ENCODE peak calls at places on chromosomes 4 and X, in ten cellular contexts. One of them, this sample, is unnamed.

GRCh38 chr4:37620174-37620573 is 66.0 kb downstream of the RELL1 start:
- DNase-seq in erythroblast: no peak
- DNase-seq in H54: no peak
- DNase-seq in suprapubic skin: no peak
- DNase-seq in breast epithelium: no peak
- DNase-seq in K562: no peak
- DNase-seq in heart left ventricle: no peak
- DNase-seq in A549: no peak
- DNase-seq in IMR-90: no peak
- DNase-seq in body of pancreas: no peak
- DNase-seq in this sample: no peak

GRCh38 chr4:150746156-150746555 is 164.2 kb downstream of the MAB21L2 start:
- DNase-seq in erythroblast: no peak
- DNase-seq in A549: no peak
- DNase-seq in K562: no peak
- DNase-seq in suprapubic skin: no peak
- DNase-seq in breast epithelium: no peak
- DNase-seq in body of pancreas: no peak
- DNase-seq in heart left ventricle: no peak
- DNase-seq in IMR-90: peak
- DNase-seq in H54: no peak
- DNase-seq in this sample: no peak

GRCh38 chr4:141771889-141772830 is 135.8 kb downstream of the IL15 start:
- DNase-seq in breast epithelium: no peak
- DNase-seq in body of pancreas: no peak
- DNase-seq in K562: no peak
- DNase-seq in erythroblast: no peak
- DNase-seq in heart left ventricle: no peak
- DNase-seq in H54: no peak
- DNase-seq in IMR-90: no peak
- DNase-seq in A549: no peak
- DNase-seq in suprapubic skin: no peak
- DNase-seq in this sample: peak

GRCh38 chrX:51954592-51954991 is 61.2 kb downstream of the MAGED1 start:
- DNase-seq in erythroblast: no peak
- DNase-seq in body of pancreas: no peak
- DNase-seq in A549: no peak
- DNase-seq in heart left ventricle: no peak
- DNase-seq in K562: no peak
- DNase-seq in breast epithelium: no peak
- DNase-seq in suprapubic skin: no peak
- DNase-seq in H54: no peak
- DNase-seq in IMR-90: no peak
- DNase-seq in this sample: no peak

GRCh38 chr4:173475751-173476150 is 54.3 kb downstream of the HAND2 start:
- DNase-seq in heart left ventricle: no peak
- DNase-seq in body of pancreas: no peak
- DNase-seq in IMR-90: no peak
- DNase-seq in H54: no peak
- DNase-seq in breast epithelium: no peak
- DNase-seq in A549: no peak
- DNase-seq in erythroblast: no peak
- DNase-seq in suprapubic skin: no peak
- DNase-seq in K562: no peak
- DNase-seq in this sample: no peak

GRCh38 chr4:129167640-129168260 is 71.8 kb downstream of the C4orf33 start:
- DNase-seq in suprapubic skin: no peak
- DNase-seq in IMR-90: peak
- DNase-seq in breast epithelium: no peak
- DNase-seq in erythroblast: no peak
- DNase-seq in H54: no peak
- DNase-seq in heart left ventricle: no peak
- DNase-seq in body of pancreas: peak
- DNase-seq in A549: no peak
- DNase-seq in K562: no peak
- DNase-seq in this sample: no peak

GRCh38 chr4:24413311-24413784 is 171.0 kb downstream of the DHX15 start:
- DNase-seq in heart left ventricle: no peak
- DNase-seq in breast epithelium: no peak
- DNase-seq in A549: no peak
- DNase-seq in suprapubic skin: no peak
- DNase-seq in IMR-90: no peak
- DNase-seq in body of pancreas: no peak
- DNase-seq in H54: no peak
- DNase-seq in K562: no peak
- DNase-seq in erythroblast: no peak
- DNase-seq in this sample: no peak

GRCh38 chr4:6196871-6197270 is 3.5 kb downstream of the JAKMIP1 start:
- DNase-seq in K562: no peak
- DNase-seq in breast epithelium: no peak
- DNase-seq in A549: no peak
- DNase-seq in IMR-90: no peak
- DNase-seq in body of pancreas: no peak
- DNase-seq in erythroblast: no peak
- DNase-seq in H54: no peak
- DNase-seq in suprapubic skin: no peak
- DNase-seq in heart left ventricle: no peak
- DNase-seq in this sample: no peak

DNA sequence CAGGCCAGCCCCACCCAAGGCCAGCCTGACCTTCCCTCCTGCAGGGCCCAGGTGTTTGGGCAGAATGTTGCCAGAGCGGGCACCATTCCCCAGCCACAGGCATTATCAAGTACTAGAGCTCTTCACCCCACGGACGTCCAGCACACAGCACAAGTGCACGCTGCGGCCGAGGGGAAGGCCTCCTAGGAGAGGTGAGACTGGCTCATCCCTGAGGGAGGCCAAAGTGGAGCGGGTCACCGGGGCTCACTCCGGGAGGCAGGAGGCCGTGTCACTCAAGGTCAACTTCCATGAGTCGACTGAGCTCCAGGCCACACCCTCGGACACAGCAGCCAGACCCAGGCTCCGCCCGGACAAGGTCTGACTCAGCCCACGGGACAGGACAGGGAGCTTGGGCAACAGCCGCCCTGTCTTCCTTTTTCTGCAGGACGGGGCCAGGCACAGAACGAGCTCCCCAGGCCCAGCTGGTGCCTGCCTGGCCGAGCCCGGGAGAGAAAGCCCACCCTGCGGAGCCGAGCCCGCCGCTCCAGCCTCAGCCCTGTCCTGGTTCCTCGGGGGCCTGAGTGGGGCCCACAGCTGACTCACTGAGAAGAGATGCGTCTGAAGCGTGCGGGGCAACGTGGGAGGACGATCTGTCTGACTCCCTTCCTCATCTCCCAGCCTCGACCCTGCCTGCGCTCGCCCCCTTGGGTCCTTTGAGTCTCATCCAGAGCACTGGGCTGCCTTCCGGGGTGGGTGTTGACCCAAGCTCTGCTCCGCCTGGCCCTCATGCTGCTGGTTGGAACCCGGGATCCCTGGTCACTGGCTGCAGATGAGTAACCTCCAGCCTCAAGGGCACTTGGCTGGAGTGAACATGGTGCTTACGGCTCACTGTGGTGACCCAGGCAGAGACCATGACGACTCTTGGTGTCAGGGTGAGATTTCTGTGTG is 1.6 kb downstream of the SLC49A3 start:
- DNase-seq in IMR-90: peak
- DNase-seq in K562: peak
- DNase-seq in A549: peak
- DNase-seq in body of pancreas: peak
- DNase-seq in erythroblast: peak
- DNase-seq in H54: peak
- DNase-seq in suprapubic skin: peak
- DNase-seq in heart left ventricle: peak
- DNase-seq in breast epithelium: peak
- DNase-seq in this sample: no peak
- TF ChIP-seq POLR2A in IMR-90: no peak
- TF ChIP-seq POLR2A in K562: peak
- TF ChIP-seq POLR2A in A549: peak
- TF ChIP-seq POLR2A in body of pancreas: peak
- TF ChIP-seq POLR2A in erythroblast: no peak
- TF ChIP-seq POLR2A in H54: peak
- TF ChIP-seq POLR2A in suprapubic skin: no peak
- TF ChIP-seq POLR2A in heart left ventricle: peak
- TF ChIP-seq POLR2A in breast epithelium: peak
- TF ChIP-seq POLR2A in this sample: no peak

DNA sequence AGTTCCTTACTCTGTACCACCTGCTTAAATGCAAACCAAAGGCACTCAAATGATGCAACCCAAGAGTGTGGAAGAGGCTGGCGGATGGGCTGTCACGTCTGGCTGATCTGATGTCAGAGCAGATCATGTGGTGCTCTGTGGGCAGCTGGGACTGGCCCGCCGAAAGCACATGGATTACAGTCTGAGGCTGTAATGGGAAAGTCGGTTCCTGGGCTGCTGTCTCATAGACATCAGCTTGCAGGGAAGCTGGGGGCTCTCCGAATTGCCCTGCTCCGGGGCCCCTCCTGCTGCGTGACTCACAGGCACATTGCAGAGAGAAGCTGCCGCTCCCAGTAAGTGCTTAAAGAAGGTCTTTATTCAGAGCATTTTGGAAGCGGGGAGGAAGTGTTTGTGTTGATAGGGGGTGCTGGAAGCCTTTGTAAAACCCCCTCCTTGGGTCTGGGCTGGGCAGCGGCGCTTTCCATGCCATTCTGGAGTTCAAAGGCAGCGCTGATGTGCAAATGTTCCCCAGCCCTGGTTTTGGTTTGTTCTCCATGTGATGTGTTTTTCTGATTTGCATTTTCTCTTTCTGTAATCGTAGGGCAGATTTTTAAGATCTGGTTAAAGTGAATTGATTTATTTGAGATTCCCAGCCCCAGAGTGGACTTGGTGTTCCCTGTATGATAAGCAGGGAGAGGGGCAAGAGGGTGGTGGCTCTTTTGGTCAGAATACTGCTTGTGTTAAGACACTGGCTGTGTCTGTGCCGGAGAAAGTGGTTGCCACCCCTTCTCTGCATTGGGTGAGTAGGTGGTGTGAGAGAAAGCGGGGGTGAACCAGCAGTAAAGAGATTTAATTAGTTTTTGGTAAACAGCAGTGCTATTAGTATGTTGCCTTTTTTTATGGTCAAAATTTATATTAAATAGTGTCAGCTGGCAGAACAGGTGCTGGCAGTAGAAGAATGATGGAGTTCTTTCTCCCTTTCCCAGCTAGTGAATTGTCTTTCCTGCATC is 181.3 kb downstream of the LARP7 start:
- DNase-seq in heart left ventricle: peak
- DNase-seq in body of pancreas: peak
- DNase-seq in suprapubic skin: peak
- DNase-seq in erythroblast: no peak
- DNase-seq in breast epithelium: peak
- DNase-seq in K562: no peak
- DNase-seq in IMR-90: peak
- DNase-seq in H54: peak
- DNase-seq in A549: peak
- DNase-seq in this sample: peak
- TF ChIP-seq POLR2A in heart left ventricle: no peak
- TF ChIP-seq POLR2A in body of pancreas: no peak
- TF ChIP-seq POLR2A in suprapubic skin: no peak
- TF ChIP-seq POLR2A in erythroblast: no peak
- TF ChIP-seq POLR2A in breast epithelium: no peak
- TF ChIP-seq POLR2A in K562: no peak
- TF ChIP-seq POLR2A in IMR-90: no peak
- TF ChIP-seq POLR2A in H54: peak
- TF ChIP-seq POLR2A in A549: no peak
- TF ChIP-seq POLR2A in this sample: peak

GRCh38 chr4:118821590-118822293 is 14.2 kb downstream of the SEC24D start:
- DNase-seq in body of pancreas: no peak
- DNase-seq in IMR-90: no peak
- DNase-seq in A549: no peak
- DNase-seq in erythroblast: no peak
- DNase-seq in breast epithelium: no peak
- DNase-seq in H54: no peak
- DNase-seq in suprapubic skin: no peak
- DNase-seq in K562: no peak
- DNase-seq in heart left ventricle: no peak
- DNase-seq in this sample: no peak
- TF ChIP-seq POLR2A in body of pancreas: no peak
- TF ChIP-seq POLR2A in IMR-90: no peak
- TF ChIP-seq POLR2A in A549: no peak
- TF ChIP-seq POLR2A in erythroblast: no peak
- TF ChIP-seq POLR2A in breast epithelium: no peak
- TF ChIP-seq POLR2A in H54: no peak
- TF ChIP-seq POLR2A in suprapubic skin: no peak
- TF ChIP-seq POLR2A in K562: no peak
- TF ChIP-seq POLR2A in heart left ventricle: no peak
- TF ChIP-seq POLR2A in this sample: no peak

GRCh38 chr4:10114607-10115006 is 2.0 kb downstream of the WDR1 start:
- DNase-seq in K562: no peak
- DNase-seq in body of pancreas: no peak
- DNase-seq in H54: no peak
- DNase-seq in erythroblast: no peak
- DNase-seq in breast epithelium: no peak
- DNase-seq in IMR-90: no peak
- DNase-seq in A549: no peak
- DNase-seq in suprapubic skin: no peak
- DNase-seq in heart left ventricle: no peak
- DNase-seq in this sample: no peak

GRCh38 chr4:10111067-10111801 is 5.4 kb downstream of the WDR1 start:
- DNase-seq in breast epithelium: no peak
- DNase-seq in IMR-90: no peak
- DNase-seq in heart left ventricle: no peak
- DNase-seq in A549: no peak
- DNase-seq in erythroblast: no peak
- DNase-seq in suprapubic skin: no peak
- DNase-seq in body of pancreas: no peak
- DNase-seq in K562: no peak
- DNase-seq in H54: no peak
- DNase-seq in this sample: no peak

GRCh38 chr4:10114147-10114546 is 2.5 kb downstream of the WDR1 start:
- DNase-seq in body of pancreas: no peak
- DNase-seq in heart left ventricle: no peak
- DNase-seq in suprapubic skin: no peak
- DNase-seq in H54: no peak
- DNase-seq in erythroblast: no peak
- DNase-seq in breast epithelium: no peak
- DNase-seq in K562: no peak
- DNase-seq in IMR-90: no peak
- DNase-seq in A549: no peak
- DNase-seq in this sample: no peak

GRCh38 chr4:10113362-10114047 is 3.1 kb downstream of the WDR1 start:
- DNase-seq in K562: no peak
- DNase-seq in H54: no peak
- DNase-seq in body of pancreas: no peak
- DNase-seq in heart left ventricle: no peak
- DNase-seq in breast epithelium: no peak
- DNase-seq in erythroblast: no peak
- DNase-seq in A549: no peak
- DNase-seq in suprapubic skin: no peak
- DNase-seq in IMR-90: no peak
- DNase-seq in this sample: no peak

DNA sequence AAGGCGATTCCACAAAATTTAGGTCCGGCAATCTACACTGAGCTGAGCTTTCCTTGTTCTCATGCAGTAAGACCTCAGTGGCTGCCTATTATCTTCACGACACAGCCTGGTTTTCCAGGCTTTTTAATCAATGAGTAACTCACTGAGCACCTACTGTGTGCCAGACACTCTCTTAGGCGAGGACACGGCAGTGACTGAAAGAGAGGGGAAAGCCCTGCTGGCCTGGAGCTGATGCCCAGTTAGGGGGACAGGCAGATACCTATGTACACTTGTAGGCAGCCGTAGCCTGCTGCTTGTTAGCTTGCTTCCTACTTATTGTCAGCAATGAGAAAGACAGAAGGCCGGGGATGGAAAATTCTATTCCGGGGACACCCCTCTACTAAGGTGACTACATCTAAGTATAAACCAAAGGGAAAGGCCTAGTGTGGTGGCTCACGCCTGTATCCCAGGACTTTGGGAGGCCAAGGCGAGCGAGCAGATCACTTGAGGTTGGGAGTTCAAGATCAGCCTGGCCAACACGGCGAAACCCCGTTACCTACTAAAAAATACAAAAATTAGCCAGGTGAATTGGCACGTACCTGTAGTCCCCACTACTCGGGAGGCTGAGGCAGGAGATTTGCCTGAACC is 3.8 kb downstream of the WDR1 start:
- DNase-seq in body of pancreas: no peak
- DNase-seq in heart left ventricle: no peak
- DNase-seq in suprapubic skin: no peak
- DNase-seq in A549: no peak
- DNase-seq in K562: no peak
- DNase-seq in erythroblast: no peak
- DNase-seq in H54: no peak
- DNase-seq in breast epithelium: no peak
- DNase-seq in IMR-90: no peak
- DNase-seq in this sample: no peak
- TF ChIP-seq POLR2A in body of pancreas: no peak
- TF ChIP-seq POLR2A in heart left ventricle: no peak
- TF ChIP-seq POLR2A in suprapubic skin: no peak
- TF ChIP-seq POLR2A in A549: no peak
- TF ChIP-seq POLR2A in K562: no peak
- TF ChIP-seq POLR2A in erythroblast: no peak
- TF ChIP-seq POLR2A in H54: no peak
- TF ChIP-seq POLR2A in breast epithelium: no peak
- TF ChIP-seq POLR2A in IMR-90: no peak
- TF ChIP-seq POLR2A in this sample: peak

This sample was measured in GM12891.